ENCODE peak calls at places on chromosomes 11 and 22, in eight cellular contexts. W is CD8-positive, alpha-beta memory T cell; R is PC-9; D is SJSA1; P is pancreas; G is kidney; K is endodermal cell; X is esophagus muscularis mucosa. C is an unnamed sample. For H3K36me3, the result is how much of the 10 kb centered on the place peaks cover.

GRCh38 chr11:118572075-118572913 is at the start of gene ARCN1:
- DNase-seq in X (peak), R (peak), K (peak), D (peak), G (peak), P (peak), W (peak), C (peak)

GRCh38 chr11:64238076-64238475 is 2.8 kb upstream of the FKBP2 start:
- DNase-seq in D (no peak), R (no peak), P (peak), X (no peak), G (no peak), K (no peak), W (no peak), C (no peak)

GRCh38 chr11:119089319-119089718 is 4.6 kb downstream of the HMBS start:
- DNase-seq in D (no peak), G (no peak), K (no peak), P (no peak), R (no peak), X (no peak), W (no peak), C (no peak)

GRCh38 chr22:39800790-39801540 is 92.6 kb downstream of the ENTHD1 start:
- DNase-seq in K (no peak), X (no peak), D (no peak), W (no peak), P (no peak), G (no peak), R (no peak), C (no peak)

GRCh38 chr11:57482782-57483569 is 22.6 kb downstream of the RTN4RL2 start:
- DNase-seq in D (no peak), P (no peak), W (peak), K (peak), X (no peak), G (peak), R (no peak), C (no peak)

GRCh38 chr11:1782831-1783724 is 19.4 kb upstream of the CTSD start:
- DNase-seq in G (no peak), X (no peak), W (no peak), P (no peak), R (peak), K (no peak), D (peak), C (no peak)

GRCh38 chr11:69013009-69013951 is at the start of gene MRGPRF:
- DNase-seq in D (peak), P (peak), W (no peak), K (peak), G (peak), X (peak), R (no peak), C (peak)

GRCh38 chr11:9868641-9869040 is 204.8 kb downstream of the SWAP70 start:
- DNase-seq in G (no peak), W (no peak), D (no peak), R (no peak), X (no peak), K (no peak), P (no peak), C (no peak)

GRCh38 chr11:65053826-65054503 is 4.4 kb downstream of the NAALADL1 start:
- DNase-seq in D (no peak), X (no peak), W (peak), P (no peak), K (no peak), G (no peak), R (no peak), C (no peak)

GRCh38 chr11:60985991-60986915 is 14.8 kb downstream of the CD6 start:
- DNase-seq in R (peak), G (no peak), W (peak), X (no peak), D (peak), P (no peak), K (peak), C (no peak)

GRCh38 chr11:105151936-105152554 is 12.5 kb upstream of the CARD18 start:
- DNase-seq in P (no peak), W (no peak), D (peak), K (no peak), X (no peak), R (no peak), G (no peak), C (no peak)

GRCh38 chr11:68941324-68942089 is 37.8 kb downstream of the IGHMBP2 start:
- DNase-seq in K (no peak), R (no peak), W (no peak), G (peak), P (no peak), D (no peak), X (no peak), C (no peak)

GRCh38 chr22:48941903-48942625 is 885.6 kb downstream of the BRD1 start:
- DNase-seq in W (no peak), R (no peak), X (peak), K (peak), G (no peak), P (no peak), D (no peak), C (no peak)

GRCh38 chr11:66988238-66988637 is 13.1 kb downstream of the C11orf86 start:
- DNase-seq in P (no peak), R (no peak), W (no peak), K (no peak), D (no peak), G (no peak), X (no peak), C (no peak)

GRCh38 chr22:45834795-45835194 is 142.2 kb downstream of the WNT7B start:
- DNase-seq in K (no peak), R (no peak), X (no peak), W (no peak), P (no peak), D (no peak), G (no peak), C (no peak)

GRCh38 chr11:70376621-70377020 is 21.7 kb upstream of the CTTN start:
- DNase-seq in R (no peak), K (no peak), P (no peak), G (no peak), W (no peak), X (no peak), D (no peak), C (no peak)
- H3K36me3 ChIP-seq in R (under half), K (half or more), P (under half), G (under half), W (under half), X (half or more), D (half or more), C (under half)

DNA sequence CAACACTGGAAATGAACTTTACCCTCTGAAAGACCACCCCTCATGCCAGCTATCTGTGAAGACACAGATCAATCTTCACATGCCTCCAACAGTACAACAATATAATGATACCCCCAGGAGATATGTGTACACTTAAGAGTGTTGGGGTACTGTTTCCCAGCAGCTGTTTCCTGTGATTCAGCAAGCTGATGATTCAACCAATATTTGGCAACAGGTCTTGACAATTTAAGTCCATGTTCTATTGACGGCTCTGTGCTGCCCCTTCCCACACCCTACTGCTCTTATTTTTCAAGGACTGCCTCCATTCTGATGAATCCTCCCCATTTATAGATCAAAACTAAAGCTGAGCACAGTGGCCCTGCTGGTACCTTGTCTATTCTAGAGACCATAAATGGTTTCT is 6.6 kb downstream of the SNX19 start:
- DNase-seq in X (no peak), W (no peak), D (no peak), P (no peak), K (no peak), R (no peak), G (no peak), C (no peak)
- H3K36me3 ChIP-seq in X (half or more), W (under half), D (half or more), P (under half), K (half or more), R (under half), G (half or more), C (half or more)

DNA sequence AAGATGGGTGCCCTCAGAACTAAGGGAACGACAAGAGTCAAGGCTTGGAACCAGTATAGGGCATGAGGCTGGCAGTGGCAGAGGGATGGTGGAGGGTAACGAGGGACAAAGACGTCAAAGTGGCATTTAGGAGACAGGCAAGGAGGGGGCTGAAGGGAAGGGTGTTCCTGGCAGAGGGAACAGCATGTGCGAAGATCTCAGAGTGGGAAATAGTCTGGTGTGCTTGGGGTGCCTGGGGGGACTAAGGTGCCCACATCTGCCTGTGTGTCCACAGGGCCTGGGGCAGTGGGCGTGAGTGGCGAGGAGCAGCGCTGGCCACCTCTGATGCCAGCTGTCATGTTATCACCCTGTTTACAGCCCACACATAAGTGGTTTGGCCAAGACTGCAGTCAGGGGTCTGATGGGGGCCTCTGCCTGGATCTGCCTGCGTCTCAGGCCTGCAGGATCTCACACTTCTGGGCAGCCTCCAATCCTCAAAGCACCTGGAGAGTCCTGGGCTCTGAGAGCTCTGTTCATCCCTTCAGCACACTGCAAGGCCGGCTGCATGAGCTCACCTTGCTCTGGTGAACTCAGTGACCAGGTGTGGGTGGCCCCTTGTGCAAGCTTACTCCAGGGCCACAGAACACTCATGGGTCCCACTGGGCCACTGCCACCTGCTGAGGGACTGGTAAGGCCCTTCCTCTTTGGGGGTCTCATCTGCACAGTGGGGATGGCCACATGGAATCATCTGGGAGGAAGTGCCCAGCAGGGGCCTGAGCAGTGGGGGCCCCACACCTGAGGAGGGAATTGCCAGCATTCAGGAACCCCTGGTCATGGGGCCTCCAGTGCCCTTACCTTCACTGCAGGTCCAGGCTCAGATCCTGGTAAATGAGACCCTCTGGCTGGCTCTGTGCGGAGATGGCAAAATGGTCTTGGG is 89.7 kb upstream of the SHISAL1 start:
- DNase-seq in P (no peak), K (peak), X (no peak), D (no peak), G (peak), W (no peak), R (no peak), C (no peak)
- H3K36me3 ChIP-seq in P (under half), K (under half), X (under half), D (under half), G (under half), W (under half), R (under half), C (under half)

GRCh38 chr22:20127869-20128618 is 3.6 kb upstream of the ZDHHC8 start:
- DNase-seq in K (no peak), W (no peak), X (no peak), R (no peak), G (no peak), D (no peak), P (no peak), C (no peak)

GRCh38 chr22:20130319-20130718 is 1.3 kb upstream of the ZDHHC8 start:
- DNase-seq in K (peak), D (no peak), W (no peak), R (no peak), G (no peak), X (no peak), P (no peak), C (no peak)

GRCh38 chr22:20129747-20130014 is 1.9 kb upstream of the ZDHHC8 start:
- DNase-seq in X (no peak), D (no peak), G (no peak), W (no peak), K (no peak), P (no peak), R (no peak), C (no peak)

GRCh38 chr22:20128619-20128901 is 3.0 kb upstream of the ZDHHC8 start:
- DNase-seq in P (no peak), K (no peak), G (no peak), R (no peak), X (no peak), D (no peak), W (no peak), C (no peak)

DNA sequence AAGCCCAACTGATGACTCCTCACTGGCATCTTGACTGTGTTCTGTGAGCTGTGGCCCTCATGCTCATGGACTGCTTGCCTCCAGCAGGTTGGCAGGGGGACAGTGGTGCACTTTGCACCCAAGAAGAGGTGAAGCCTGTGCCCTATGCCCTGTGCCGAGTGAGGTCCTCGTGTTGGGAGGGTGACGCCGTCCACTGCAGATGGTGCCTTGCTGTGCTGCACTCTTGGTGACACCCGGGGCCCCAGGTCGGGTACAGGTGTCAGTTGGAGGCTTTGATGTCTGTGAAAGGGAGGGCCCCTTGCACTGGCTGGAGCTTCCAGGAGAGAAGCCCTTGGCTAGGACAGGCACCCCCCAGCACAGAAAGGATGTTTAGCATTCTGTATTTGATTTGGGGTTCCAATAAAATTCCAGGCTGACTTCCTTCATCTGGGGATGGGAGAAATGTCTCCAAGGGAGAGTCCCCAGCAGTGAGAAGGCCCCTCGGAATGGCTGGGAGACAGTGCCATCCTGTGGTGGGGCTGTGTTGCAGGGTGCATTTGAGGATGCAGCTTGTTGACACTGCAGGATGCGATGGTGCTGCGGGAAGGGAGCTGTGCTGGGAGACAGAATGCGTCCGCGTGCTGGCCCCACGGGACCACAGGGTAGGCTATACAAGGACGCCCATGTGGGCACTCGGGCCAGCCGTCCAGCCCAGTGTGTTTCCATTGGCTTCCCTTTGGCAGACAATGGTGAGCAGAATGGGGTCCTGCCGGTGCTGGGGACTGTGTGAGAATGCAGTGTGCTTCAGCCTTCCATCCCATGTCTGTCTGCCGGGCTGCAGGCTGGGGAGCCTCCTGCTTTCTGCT is 2.5 kb upstream of the ZDHHC8 start:
- DNase-seq in K (peak), P (no peak), X (no peak), G (no peak), D (no peak), R (no peak), W (peak), C (peak)
- H3K36me3 ChIP-seq in K (under half), P (under half), X (under half), G (under half), D (under half), R (under half), W (under half), C (under half)

DNA sequence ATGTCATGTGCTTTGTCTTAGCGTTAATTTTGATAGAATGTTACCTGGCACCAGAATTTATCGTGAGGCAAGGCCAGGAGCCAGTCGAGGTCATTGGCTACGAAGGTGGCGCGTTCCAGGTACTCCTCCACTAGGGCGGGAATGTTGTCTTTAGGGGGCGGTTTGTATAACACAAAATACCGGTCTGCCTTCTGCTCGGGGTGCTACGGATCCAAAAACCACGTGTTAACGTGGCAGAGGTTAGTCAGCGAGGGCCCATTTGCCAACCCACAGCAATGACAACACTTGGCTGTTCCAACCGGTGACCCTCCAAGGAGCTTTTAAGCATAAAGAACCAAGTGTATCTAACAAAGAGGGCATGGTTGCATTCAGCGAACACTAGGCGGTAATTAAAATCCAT is 12.5 kb downstream of the ASCC2 start:
- DNase-seq in D (no peak), K (no peak), X (no peak), W (no peak), G (no peak), R (no peak), P (no peak), C (no peak)
- H3K36me3 ChIP-seq in D (half or more), K (half or more), X (half or more), W (half or more), G (under half), R (under half), P (under half), C (under half)